ENCODE peak calls at places on chromosomes 13 and 19, in six cellular contexts. One of them, this sample, is unnamed.

GRCh38 chr13:100828226-100828625 is 153.6 kb upstream of the TMTC4 start:
- DNase-seq in HepG2: peak; percentile 42
- DNase-seq in H1: peak; percentile 3
- DNase-seq in K562: no peak
- DNase-seq in GM12892: no peak
- DNase-seq in GM12878: no peak
- DNase-seq in this sample: peak; percentile 5

GRCh38 chr13:50993908-50994307 is 84.3 kb downstream of the RNASEH2B start:
- DNase-seq in GM12878: no peak
- DNase-seq in H1: no peak
- DNase-seq in K562: no peak
- DNase-seq in HepG2: no peak
- DNase-seq in GM12892: no peak
- DNase-seq in this sample: no peak

GRCh38 chr19:48445256-48445605 is 552 bp upstream of the GRWD1 start:
- DNase-seq in K562: peak; percentile 82
- DNase-seq in GM12892: no peak
- DNase-seq in GM12878: no peak
- DNase-seq in H1: no peak
- DNase-seq in HepG2: peak; percentile 82
- DNase-seq in this sample: no peak

GRCh38 chr19:49470615-49470978 is 3.4 kb upstream of the FLT3LG start:
- DNase-seq in K562: no peak
- DNase-seq in GM12878: no peak
- DNase-seq in HepG2: no peak
- DNase-seq in H1: no peak
- DNase-seq in GM12892: no peak
- DNase-seq in this sample: no peak

GRCh38 chr19:3116621-3117020 is 19.2 kb upstream of the GNA15 start:
- DNase-seq in HepG2: no peak
- DNase-seq in H1: no peak
- DNase-seq in GM12878: no peak
- DNase-seq in GM12892: no peak
- DNase-seq in K562: no peak
- DNase-seq in this sample: no peak

GRCh38 chr19:18330865-18331264 is 8.0 kb upstream of the LSM4 start:
- DNase-seq in H1: no peak
- DNase-seq in HepG2: no peak
- DNase-seq in GM12878: no peak
- DNase-seq in GM12892: no peak
- DNase-seq in K562: no peak
- DNase-seq in this sample: no peak

GRCh38 chr13:23870356-23871146 is 18.6 kb downstream of the MIPEP start:
- DNase-seq in H1: no peak
- DNase-seq in GM12878: no peak
- DNase-seq in GM12892: no peak
- DNase-seq in K562: no peak
- DNase-seq in HepG2: no peak
- DNase-seq in this sample: no peak

GRCh38 chr13:45792827-45793303 is 58.7 kb downstream of the SIAH3 start:
- DNase-seq in H1: no peak
- DNase-seq in HepG2: no peak
- DNase-seq in K562: no peak
- DNase-seq in GM12892: no peak
- DNase-seq in GM12878: peak; percentile 54
- DNase-seq in this sample: no peak

GRCh38 chr13:93249259-93249917 is 22.8 kb downstream of the GPC6 start:
- DNase-seq in GM12878: no peak
- DNase-seq in K562: no peak
- DNase-seq in H1: no peak
- DNase-seq in GM12892: no peak
- DNase-seq in HepG2: peak; percentile 90
- DNase-seq in this sample: no peak

GRCh38 chr13:23383151-23383550 is 50.4 kb downstream of the SACS start:
- DNase-seq in GM12878: no peak
- DNase-seq in HepG2: no peak
- DNase-seq in GM12892: no peak
- DNase-seq in H1: no peak
- DNase-seq in K562: no peak
- DNase-seq in this sample: no peak

GRCh38 chr13:73162912-73163911 is 104.4 kb downstream of the KLF5 start:
- DNase-seq in HepG2: peak; percentile 12
- DNase-seq in GM12892: no peak
- DNase-seq in H1: no peak
- DNase-seq in GM12878: no peak
- DNase-seq in K562: no peak
- DNase-seq in this sample: no peak

GRCh38 chr13:83136660-83137059 is 745.6 kb downstream of the SLITRK1 start:
- DNase-seq in H1: no peak
- DNase-seq in GM12892: no peak
- DNase-seq in GM12878: no peak
- DNase-seq in HepG2: no peak
- DNase-seq in K562: no peak
- DNase-seq in this sample: no peak

GRCh38 chr19:31317098-31317497 is 32.1 kb downstream of the TSHZ3 start:
- DNase-seq in GM12878: no peak
- DNase-seq in HepG2: no peak
- DNase-seq in H1: no peak
- DNase-seq in K562: no peak
- DNase-seq in GM12892: no peak
- DNase-seq in this sample: no peak

GRCh38 chr13:38180670-38181069 is 169.0 kb upstream of the UFM1 start:
- DNase-seq in GM12892: no peak
- DNase-seq in K562: no peak
- DNase-seq in GM12878: no peak
- DNase-seq in H1: no peak
- DNase-seq in HepG2: no peak
- DNase-seq in this sample: peak; percentile 2

GRCh38 chr19:28642787-28643186 is 570.2 kb downstream of the UQCRFS1 start:
- DNase-seq in H1: no peak
- DNase-seq in HepG2: no peak
- DNase-seq in GM12878: no peak
- DNase-seq in GM12892: no peak
- DNase-seq in K562: no peak
- DNase-seq in this sample: no peak
- TF ChIP-seq POLR2AphosphoS5 in H1: no peak
- TF ChIP-seq POLR2AphosphoS5 in HepG2: no peak
- TF ChIP-seq POLR2AphosphoS5 in GM12878: no peak
- TF ChIP-seq POLR2AphosphoS5 in GM12892: no peak
- TF ChIP-seq POLR2AphosphoS5 in K562: no peak
- TF ChIP-seq POLR2AphosphoS5 in this sample: no peak

GRCh38 chr19:9309974-9310446 is 372 bp upstream of the ZNF699 start:
- DNase-seq in GM12878: no peak
- DNase-seq in GM12892: peak; percentile 42
- DNase-seq in H1: peak; percentile 88
- DNase-seq in K562: peak; percentile 94
- DNase-seq in HepG2: no peak
- DNase-seq in this sample: no peak

GRCh38 chr19:9306443-9306842 is 3.2 kb downstream of the ZNF699 start:
- DNase-seq in GM12878: no peak
- DNase-seq in H1: no peak
- DNase-seq in GM12892: no peak
- DNase-seq in K562: no peak
- DNase-seq in HepG2: no peak
- DNase-seq in this sample: no peak

GRCh38 chr19:9313756-9314155 is 4.1 kb upstream of the ZNF699 start:
- DNase-seq in GM12878: no peak
- DNase-seq in HepG2: no peak
- DNase-seq in GM12892: no peak
- DNase-seq in H1: no peak
- DNase-seq in K562: no peak
- DNase-seq in this sample: no peak

GRCh38 chr19:9308091-9308490 is 1.5 kb downstream of the ZNF699 start:
- DNase-seq in GM12892: no peak
- DNase-seq in HepG2: no peak
- DNase-seq in GM12878: no peak
- DNase-seq in K562: no peak
- DNase-seq in H1: no peak
- DNase-seq in this sample: no peak

DNA sequence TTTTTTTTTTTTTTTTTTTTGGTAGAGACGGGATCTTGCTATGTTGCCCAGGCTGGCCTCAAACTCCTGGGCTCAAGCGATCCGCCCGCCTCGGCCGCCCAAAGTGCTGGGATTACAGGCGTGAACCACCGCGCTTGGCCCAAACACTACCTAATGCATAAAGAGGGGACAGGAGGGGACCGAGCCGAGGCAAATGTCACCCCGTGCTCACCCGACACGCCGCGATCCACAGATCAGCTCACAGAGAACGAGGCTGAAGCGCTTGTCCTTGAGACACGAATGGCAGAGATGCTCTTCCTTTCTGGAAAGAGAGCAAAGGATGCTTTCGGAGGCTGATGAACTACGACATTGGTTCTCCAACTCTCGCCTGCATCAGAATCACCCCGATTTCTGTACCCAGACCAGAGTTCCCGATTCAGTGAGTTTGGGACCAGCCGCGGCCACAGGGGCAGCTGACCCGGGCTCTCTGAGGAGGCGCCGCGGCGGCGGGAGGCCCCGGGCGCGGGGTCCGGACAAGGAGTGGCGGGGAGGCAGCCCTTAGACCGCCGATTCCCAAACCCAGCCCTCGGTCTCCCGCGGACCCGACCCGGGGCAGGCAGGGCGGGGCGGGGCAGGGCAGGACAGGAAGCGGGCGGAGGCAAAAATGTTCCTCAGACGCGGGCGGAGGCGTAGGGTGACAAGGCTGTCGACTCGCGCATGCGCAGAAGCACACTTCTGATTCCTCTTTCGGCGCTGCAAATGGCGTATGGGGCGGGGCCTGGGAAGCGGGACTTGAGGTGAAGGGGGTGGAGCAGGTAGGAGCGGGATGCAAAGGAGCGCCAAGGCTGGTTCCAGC is at the start of gene ZNF699:
- DNase-seq in K562: peak; percentile 95
- DNase-seq in H1: peak; percentile 94
- DNase-seq in GM12892: peak; percentile 81
- DNase-seq in HepG2: peak; percentile 87
- DNase-seq in GM12878: peak; percentile 91
- DNase-seq in this sample: peak; percentile 91
- TF ChIP-seq POLR2A in K562: peak; percentile 80
- TF ChIP-seq POLR2A in H1: peak; percentile 63
- TF ChIP-seq POLR2A in GM12892: peak; percentile 61
- TF ChIP-seq POLR2A in HepG2: peak; percentile 56
- TF ChIP-seq POLR2A in GM12878: peak; percentile 87
- TF ChIP-seq POLR2A in this sample: no peak

GRCh38 chr19:33052352-33052972 is 12.2 kb downstream of the RHPN2 start:
- DNase-seq in GM12878: no peak
- DNase-seq in H1: no peak
- DNase-seq in GM12892: no peak
- DNase-seq in K562: no peak
- DNase-seq in HepG2: peak; percentile 60
- DNase-seq in this sample: no peak

GRCh38 chr19:33050110-33050509 is 14.6 kb downstream of the RHPN2 start:
- DNase-seq in HepG2: no peak
- DNase-seq in GM12892: no peak
- DNase-seq in H1: no peak
- DNase-seq in GM12878: no peak
- DNase-seq in K562: no peak
- DNase-seq in this sample: no peak

GRCh38 chr19:33060586-33060985 is 4.1 kb downstream of the RHPN2 start:
- DNase-seq in HepG2: no peak
- DNase-seq in K562: no peak
- DNase-seq in GM12878: no peak
- DNase-seq in H1: no peak
- DNase-seq in GM12892: no peak
- DNase-seq in this sample: no peak

GRCh38 chr19:33054623-33055022 is 10.1 kb downstream of the RHPN2 start:
- DNase-seq in K562: no peak
- DNase-seq in GM12892: no peak
- DNase-seq in H1: no peak
- DNase-seq in HepG2: no peak
- DNase-seq in GM12878: no peak
- DNase-seq in this sample: no peak

GRCh38 chr19:33055718-33056117 is 9.0 kb downstream of the RHPN2 start:
- DNase-seq in HepG2: no peak
- DNase-seq in H1: no peak
- DNase-seq in GM12878: no peak
- DNase-seq in GM12892: no peak
- DNase-seq in K562: no peak
- DNase-seq in this sample: no peak
- TF ChIP-seq TAF1 in HepG2: no peak
- TF ChIP-seq TAF1 in H1: no peak
- TF ChIP-seq TAF1 in GM12878: no peak
- TF ChIP-seq TAF1 in GM12892: no peak
- TF ChIP-seq TAF1 in K562: no peak
- TF ChIP-seq TAF1 in this sample: no peak

GRCh38 chr19:11020982-11021759 is 60.3 kb downstream of the SMARCA4 start:
- DNase-seq in HepG2: no peak
- DNase-seq in K562: no peak
- DNase-seq in H1: no peak
- DNase-seq in GM12892: no peak
- DNase-seq in GM12878: no peak
- DNase-seq in this sample: no peak

GRCh38 chr19:11024259-11024658 is 63.4 kb downstream of the SMARCA4 start:
- DNase-seq in K562: no peak
- DNase-seq in H1: no peak
- DNase-seq in GM12892: no peak
- DNase-seq in HepG2: no peak
- DNase-seq in GM12878: no peak
- DNase-seq in this sample: no peak

GRCh38 chr19:11023635-11024168 is 62.9 kb downstream of the SMARCA4 start:
- DNase-seq in K562: no peak
- DNase-seq in H1: no peak
- DNase-seq in GM12892: no peak
- DNase-seq in GM12878: no peak
- DNase-seq in HepG2: no peak
- DNase-seq in this sample: no peak

GRCh38 chr19:11021760-11022144 is 60.9 kb downstream of the SMARCA4 start:
- DNase-seq in K562: no peak
- DNase-seq in GM12892: no peak
- DNase-seq in HepG2: no peak
- DNase-seq in GM12878: no peak
- DNase-seq in H1: no peak
- DNase-seq in this sample: no peak

DNA sequence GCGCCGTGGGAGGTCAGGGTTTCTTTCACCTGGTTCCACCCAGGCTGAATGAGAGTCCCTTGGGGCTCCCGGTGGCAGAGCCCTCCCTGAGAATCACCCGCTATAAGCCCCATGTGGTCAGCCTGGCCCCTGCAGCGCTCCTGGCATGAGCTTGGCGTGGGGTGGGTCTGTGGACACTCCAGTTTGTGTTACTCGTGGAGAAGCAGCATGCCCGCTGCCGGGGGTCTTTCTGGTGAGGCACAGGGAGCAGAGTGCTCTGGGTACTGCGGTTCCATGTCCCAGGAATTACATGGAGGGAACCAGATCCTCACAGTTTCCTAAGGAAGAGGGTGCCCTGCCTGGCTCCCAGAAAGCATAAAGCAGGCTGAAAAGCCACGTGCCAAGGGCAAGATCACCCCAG is 62.2 kb downstream of the SMARCA4 start:
- DNase-seq in K562: no peak
- DNase-seq in H1: no peak
- DNase-seq in HepG2: no peak
- DNase-seq in GM12878: no peak
- DNase-seq in GM12892: no peak
- DNase-seq in this sample: no peak
- TF ChIP-seq POLR2AphosphoS5 in K562: no peak
- TF ChIP-seq POLR2AphosphoS5 in H1: no peak
- TF ChIP-seq POLR2AphosphoS5 in HepG2: no peak
- TF ChIP-seq POLR2AphosphoS5 in GM12878: no peak
- TF ChIP-seq POLR2AphosphoS5 in GM12892: no peak
- TF ChIP-seq POLR2AphosphoS5 in this sample: no peak